ENCODE peak calls at places on chromosomes 13 and 19, in ten cellular contexts. One of them, this sample, is unnamed.
A peak's percentile ranks its signal among the peaks of the same experiment; 100 is the strongest.

GRCh38 chr13:98195054-98195791 is 18.2 kb upstream of the RNF113B start:
- DNase-seq in GOT3: no peak
- DNase-seq in GM03348: no peak
- DNase-seq in SK-N-DZ: no peak
- DNase-seq in posterior cingulate gyrus: no peak
- DNase-seq in NCI-H460: no peak
- DNase-seq in SW 1271: no peak
- DNase-seq in heart left ventricle: no peak
- DNase-seq in RPMI8226: no peak
- DNase-seq in aorta: no peak
- DNase-seq in this sample: no peak

GRCh38 chr13:100521912-100522490 is 66.6 kb downstream of the GGACT start:
- DNase-seq in NCI-H460: no peak
- DNase-seq in RPMI8226: no peak
- DNase-seq in GM03348: no peak
- DNase-seq in GOT3: no peak
- DNase-seq in aorta: no peak
- DNase-seq in SK-N-DZ: no peak
- DNase-seq in posterior cingulate gyrus: no peak
- DNase-seq in SW 1271: no peak
- DNase-seq in heart left ventricle: no peak
- DNase-seq in this sample: no peak

GRCh38 chr13:93502071-93502470 is 275.5 kb downstream of the GPC6 start:
- DNase-seq in heart left ventricle: no peak
- DNase-seq in RPMI8226: no peak
- DNase-seq in aorta: no peak
- DNase-seq in NCI-H460: no peak
- DNase-seq in posterior cingulate gyrus: no peak
- DNase-seq in GM03348: no peak
- DNase-seq in GOT3: no peak
- DNase-seq in SW 1271: no peak
- DNase-seq in SK-N-DZ: no peak
- DNase-seq in this sample: no peak

GRCh38 chr13:112042496-112042895 is 24.5 kb upstream of the SOX1 start:
- DNase-seq in SW 1271: no peak
- DNase-seq in NCI-H460: no peak
- DNase-seq in heart left ventricle: no peak
- DNase-seq in GOT3: no peak
- DNase-seq in SK-N-DZ: no peak
- DNase-seq in aorta: no peak
- DNase-seq in posterior cingulate gyrus: no peak
- DNase-seq in RPMI8226: no peak
- DNase-seq in GM03348: no peak
- DNase-seq in this sample: no peak

GRCh38 chr13:28719656-28720055 is 886 bp upstream of the SLC46A3 start:
- DNase-seq in posterior cingulate gyrus: no peak
- DNase-seq in SK-N-DZ: no peak
- DNase-seq in aorta: no peak
- DNase-seq in RPMI8226: no peak
- DNase-seq in NCI-H460: no peak
- DNase-seq in SW 1271: no peak
- DNase-seq in heart left ventricle: no peak
- DNase-seq in GOT3: no peak
- DNase-seq in GM03348: peak; percentile 79
- DNase-seq in this sample: no peak

GRCh38 chr13:98761979-98762616 is 9.6 kb upstream of the SLC15A1 start:
- DNase-seq in NCI-H460: no peak
- DNase-seq in GM03348: no peak
- DNase-seq in aorta: no peak
- DNase-seq in posterior cingulate gyrus: no peak
- DNase-seq in SW 1271: no peak
- DNase-seq in RPMI8226: no peak
- DNase-seq in heart left ventricle: no peak
- DNase-seq in GOT3: no peak
- DNase-seq in SK-N-DZ: no peak
- DNase-seq in this sample: no peak

GRCh38 chr19:1396768-1397679 is 4.3 kb downstream of the GAMT start:
- DNase-seq in SK-N-DZ: no peak
- DNase-seq in SW 1271: no peak
- DNase-seq in NCI-H460: no peak
- DNase-seq in posterior cingulate gyrus: no peak
- DNase-seq in GM03348: no peak
- DNase-seq in RPMI8226: no peak
- DNase-seq in aorta: peak; percentile 78
- DNase-seq in heart left ventricle: no peak
- DNase-seq in GOT3: no peak
- DNase-seq in this sample: no peak

GRCh38 chr13:104477256-104477655 is 1411.0 kb upstream of the SLC10A2 start:
- DNase-seq in SW 1271: no peak
- DNase-seq in GM03348: no peak
- DNase-seq in GOT3: no peak
- DNase-seq in RPMI8226: no peak
- DNase-seq in aorta: no peak
- DNase-seq in posterior cingulate gyrus: no peak
- DNase-seq in NCI-H460: no peak
- DNase-seq in heart left ventricle: no peak
- DNase-seq in SK-N-DZ: no peak
- DNase-seq in this sample: no peak

GRCh38 chr19:33250500-33250899 is 24.9 kb upstream of the SLC7A10 start:
- DNase-seq in GM03348: no peak
- DNase-seq in aorta: no peak
- DNase-seq in heart left ventricle: no peak
- DNase-seq in RPMI8226: no peak
- DNase-seq in SK-N-DZ: no peak
- DNase-seq in GOT3: no peak
- DNase-seq in NCI-H460: no peak
- DNase-seq in posterior cingulate gyrus: no peak
- DNase-seq in SW 1271: no peak
- DNase-seq in this sample: no peak

GRCh38 chr13:31927219-31927653 is 104.3 kb upstream of the FRY start:
- DNase-seq in heart left ventricle: no peak
- DNase-seq in SK-N-DZ: no peak
- DNase-seq in aorta: no peak
- DNase-seq in NCI-H460: no peak
- DNase-seq in posterior cingulate gyrus: no peak
- DNase-seq in SW 1271: no peak
- DNase-seq in RPMI8226: no peak
- DNase-seq in GM03348: no peak
- DNase-seq in GOT3: no peak
- DNase-seq in this sample: no peak

GRCh38 chr13:76223565-76223964 is 587.4 kb downstream of the LMO7 start:
- DNase-seq in aorta: no peak
- DNase-seq in RPMI8226: no peak
- DNase-seq in SK-N-DZ: no peak
- DNase-seq in NCI-H460: no peak
- DNase-seq in posterior cingulate gyrus: no peak
- DNase-seq in GOT3: no peak
- DNase-seq in heart left ventricle: no peak
- DNase-seq in GM03348: no peak
- DNase-seq in SW 1271: no peak
- DNase-seq in this sample: no peak

GRCh38 chr19:3189702-3190469 is 4.2 kb downstream of the NCLN start:
- DNase-seq in RPMI8226: no peak
- DNase-seq in SW 1271: no peak
- DNase-seq in GOT3: no peak
- DNase-seq in GM03348: no peak
- DNase-seq in SK-N-DZ: no peak
- DNase-seq in posterior cingulate gyrus: no peak
- DNase-seq in heart left ventricle: no peak
- DNase-seq in NCI-H460: no peak
- DNase-seq in aorta: peak; percentile 71
- DNase-seq in this sample: no peak

GRCh38 chr19:48629599-48630288 is 7.4 kb downstream of the DBP start:
- DNase-seq in GOT3: no peak
- DNase-seq in SK-N-DZ: no peak
- DNase-seq in SW 1271: no peak
- DNase-seq in RPMI8226: no peak
- DNase-seq in heart left ventricle: no peak
- DNase-seq in GM03348: no peak
- DNase-seq in NCI-H460: no peak
- DNase-seq in posterior cingulate gyrus: peak; percentile 51
- DNase-seq in aorta: peak; percentile 82
- DNase-seq in this sample: no peak

GRCh38 chr13:93270769-93271753 is 44.5 kb downstream of the GPC6 start:
- DNase-seq in GOT3: no peak
- DNase-seq in aorta: no peak
- DNase-seq in SK-N-DZ: peak; percentile 94
- DNase-seq in RPMI8226: no peak
- DNase-seq in GM03348: no peak
- DNase-seq in posterior cingulate gyrus: no peak
- DNase-seq in NCI-H460: no peak
- DNase-seq in SW 1271: no peak
- DNase-seq in heart left ventricle: no peak
- DNase-seq in this sample: no peak

GRCh38 chr19:40567040-40567749 is 9.5 kb upstream of the SHKBP1 start:
- DNase-seq in SK-N-DZ: no peak
- DNase-seq in RPMI8226: no peak
- DNase-seq in heart left ventricle: no peak
- DNase-seq in posterior cingulate gyrus: no peak
- DNase-seq in SW 1271: no peak
- DNase-seq in GOT3: no peak
- DNase-seq in aorta: no peak
- DNase-seq in GM03348: peak; percentile 37
- DNase-seq in NCI-H460: no peak
- DNase-seq in this sample: no peak

GRCh38 chr13:113638806-113639205 is 19.2 kb downstream of the ATP4B start:
- DNase-seq in GOT3: no peak
- DNase-seq in aorta: peak; percentile 34
- DNase-seq in SW 1271: no peak
- DNase-seq in RPMI8226: no peak
- DNase-seq in NCI-H460: no peak
- DNase-seq in GM03348: no peak
- DNase-seq in posterior cingulate gyrus: no peak
- DNase-seq in SK-N-DZ: no peak
- DNase-seq in heart left ventricle: no peak
- DNase-seq in this sample: no peak

GRCh38 chr13:76823969-76824368 is 62.2 kb downstream of the KCTD12 start:
- DNase-seq in posterior cingulate gyrus: no peak
- DNase-seq in NCI-H460: no peak
- DNase-seq in SK-N-DZ: no peak
- DNase-seq in heart left ventricle: no peak
- DNase-seq in GM03348: no peak
- DNase-seq in SW 1271: no peak
- DNase-seq in aorta: no peak
- DNase-seq in GOT3: no peak
- DNase-seq in RPMI8226: peak; percentile 27
- DNase-seq in this sample: no peak

GRCh38 chr13:110387451-110388140 is 80.5 kb downstream of the COL4A2 start:
- DNase-seq in GM03348: no peak
- DNase-seq in posterior cingulate gyrus: no peak
- DNase-seq in heart left ventricle: peak; percentile 84
- DNase-seq in RPMI8226: peak; percentile 60
- DNase-seq in NCI-H460: no peak
- DNase-seq in GOT3: no peak
- DNase-seq in SK-N-DZ: peak; percentile 11
- DNase-seq in SW 1271: no peak
- DNase-seq in aorta: peak; percentile 90
- DNase-seq in this sample: no peak

GRCh38 chr19:37719927-37720265 is 335 bp upstream of the ZNF607 start:
- DNase-seq in aorta: no peak
- DNase-seq in heart left ventricle: no peak
- DNase-seq in NCI-H460: no peak
- DNase-seq in SK-N-DZ: no peak
- DNase-seq in posterior cingulate gyrus: no peak
- DNase-seq in GM03348: no peak
- DNase-seq in GOT3: no peak
- DNase-seq in SW 1271: no peak
- DNase-seq in RPMI8226: no peak
- DNase-seq in this sample: no peak

GRCh38 chr19:2099937-2100718 is 3.4 kb downstream of the IZUMO4 start:
- DNase-seq in RPMI8226: no peak
- DNase-seq in posterior cingulate gyrus: no peak
- DNase-seq in heart left ventricle: no peak
- DNase-seq in SK-N-DZ: no peak
- DNase-seq in SW 1271: no peak
- DNase-seq in aorta: no peak
- DNase-seq in GM03348: no peak
- DNase-seq in NCI-H460: no peak
- DNase-seq in GOT3: no peak
- DNase-seq in this sample: no peak

GRCh38 chr19:47097396-47098217 is 16.0 kb downstream of the ZC3H4 start:
- DNase-seq in SW 1271: no peak
- DNase-seq in posterior cingulate gyrus: peak; percentile 76
- DNase-seq in GOT3: no peak
- DNase-seq in aorta: peak; percentile 85
- DNase-seq in RPMI8226: no peak
- DNase-seq in SK-N-DZ: no peak
- DNase-seq in NCI-H460: no peak
- DNase-seq in GM03348: peak; percentile 53
- DNase-seq in heart left ventricle: peak; percentile 47
- DNase-seq in this sample: no peak

GRCh38 chr13:21481359-21481758 is 22.3 kb upstream of the ZDHHC20 start:
- DNase-seq in posterior cingulate gyrus: no peak
- DNase-seq in SW 1271: no peak
- DNase-seq in heart left ventricle: no peak
- DNase-seq in GM03348: peak; percentile 14
- DNase-seq in GOT3: no peak
- DNase-seq in SK-N-DZ: no peak
- DNase-seq in NCI-H460: no peak
- DNase-seq in RPMI8226: no peak
- DNase-seq in aorta: no peak
- DNase-seq in this sample: no peak

GRCh38 chr19:38736036-38736412 is 8.2 kb downstream of the CAPN12 start:
- DNase-seq in GOT3: no peak
- DNase-seq in heart left ventricle: peak; percentile 46
- DNase-seq in NCI-H460: no peak
- DNase-seq in posterior cingulate gyrus: no peak
- DNase-seq in RPMI8226: peak; percentile 57
- DNase-seq in GM03348: peak; percentile 62
- DNase-seq in aorta: peak; percentile 89
- DNase-seq in SW 1271: no peak
- DNase-seq in SK-N-DZ: no peak
- DNase-seq in this sample: no peak

GRCh38 chr13:70390064-70390463 is 281.8 kb upstream of the KLHL1 start:
- DNase-seq in GOT3: no peak
- DNase-seq in SK-N-DZ: no peak
- DNase-seq in posterior cingulate gyrus: no peak
- DNase-seq in RPMI8226: no peak
- DNase-seq in NCI-H460: no peak
- DNase-seq in SW 1271: no peak
- DNase-seq in aorta: no peak
- DNase-seq in heart left ventricle: no peak
- DNase-seq in GM03348: no peak
- DNase-seq in this sample: no peak

This sample was measured in NCI-H187 treated with DMSO at 0.1 percent for 48 hours.